ENCODE peak calls at places on chromosome 17, in five cellular contexts. J is fibroblast of pulmonary artery, C is cardiac muscle cell, X is left lung, D is tibial nerve. E is an unnamed sample.

GRCh38 chr17:1208966-1209365 is 29.2 kb upstream of the ABR start:
- DNase-seq in J (no peak), C (no peak), X (no peak), D (no peak), E (no peak)

GRCh38 chr17:1797323-1797722 is 32.4 kb downstream of the SMYD4 start:
- DNase-seq in J (no peak), C (no peak), X (no peak), D (no peak), E (no peak)

GRCh38 chr17:37847811-37848331 is 76.3 kb upstream of the TBC1D3K start:
- DNase-seq in J (no peak), C (no peak), X (no peak), D (no peak), E (no peak)

GRCh38 chr17:57413848-57414651 is 157.7 kb downstream of the MSI2 start:
- DNase-seq in J (no peak), C (no peak), X (no peak), D (no peak), E (no peak)

GRCh38 chr17:40264458-40265185 is 23.1 kb upstream of the CDC6 start:
- DNase-seq in J (no peak), C (no peak), X (no peak), D (no peak), E (no peak)

GRCh38 chr17:63232565-63233310 is 213.4 kb downstream of the CYB561 start:
- DNase-seq in J (no peak), C (no peak), X (no peak), D (no peak), E (no peak)

GRCh38 chr17:21014498-21014897 is 28.3 kb downstream of the USP22 start:
- DNase-seq in J (no peak), C (no peak), X (no peak), D (no peak), E (no peak)

GRCh38 chr17:21066394-21066793 is 23.6 kb upstream of the USP22 start:
- DNase-seq in J (no peak), C (no peak), X (no peak), D (no peak), E (no peak)

GRCh38 chr17:47649972-47650524 is 329 bp downstream of the KPNB1 start:
- DNase-seq in J (no peak), C (no peak), X (no peak), D (peak), E (no peak)

GRCh38 chr17:13933597-13934276 is 135.6 kb upstream of the COX10 start:
- DNase-seq in J (no peak), C (no peak), X (no peak), D (no peak), E (no peak)

GRCh38 chr17:73358668-73359067 is 46.9 kb upstream of the CDC42EP4 start:
- DNase-seq in J (no peak), C (no peak), X (no peak), D (no peak), E (no peak)

GRCh38 chr17:59837362-59838195 is 55.2 kb downstream of the TUBD1 start:
- DNase-seq in J (peak), C (peak), X (no peak), D (no peak), E (peak)

GRCh38 chr17:65235284-65235683 is 98.1 kb downstream of the RGS9 start:
- DNase-seq in J (no peak), C (no peak), X (no peak), D (no peak), E (no peak)

GRCh38 chr17:74780443-74781238 is 4.5 kb upstream of the NAT9 start:
- DNase-seq in J (no peak), C (no peak), X (no peak), D (no peak), E (peak)

GRCh38 chr17:43608313-43608712 is 53.4 kb downstream of the MEOX1 start:
- DNase-seq in J (peak), C (no peak), X (no peak), D (no peak), E (peak)

GRCh38 chr17:55845385-55845784 is 94.5 kb downstream of the PCTP start:
- DNase-seq in J (peak), C (peak), X (peak), D (peak), E (no peak)

GRCh38 chr17:71398706-71399620 is 721.9 kb upstream of the SOX9 start:
- DNase-seq in J (peak), C (peak), X (no peak), D (no peak), E (no peak)

GRCh38 chr17:76103274-76104139 is at the start of gene EXOC7:
- DNase-seq in J (peak), C (peak), X (peak), D (peak), E (peak)

GRCh38 chr17:4492762-4493561 is 5.7 kb upstream of the SPNS2 start:
- DNase-seq in J (peak), C (peak), X (no peak), D (no peak), E (no peak)

GRCh38 chr17:76166168-76166567 is 25.1 kb upstream of the FOXJ1 start:
- DNase-seq in J (no peak), C (no peak), X (no peak), D (no peak), E (no peak)

GRCh38 chr17:82215095-82215971 is 2.7 kb upstream of the CCDC57 start:
- DNase-seq in J (no peak), C (peak), X (no peak), D (no peak), E (no peak)

GRCh38 chr17:30271102-30271501 is 20.6 kb downstream of the BLMH start:
- DNase-seq in J (peak), C (no peak), X (no peak), D (no peak), E (no peak)

GRCh38 chr17:57356722-57357391 is 100.5 kb downstream of the MSI2 start:
- DNase-seq in J (no peak), C (no peak), X (no peak), D (no peak), E (peak)

GRCh38 chr17:75031972-75032895 is 14.5 kb downstream of the ATP5PD start:
- DNase-seq in J (peak), C (peak), X (peak), D (peak), E (no peak)

GRCh38 chr17:21209511-21210175 is 4.3 kb downstream of the TMEM11 start:
- DNase-seq in J (no peak), C (no peak), X (peak), D (no peak), E (no peak)

GRCh38 chr17:1018547-1018946 is 21.6 kb downstream of the TIMM22 start:
- DNase-seq in J (no peak), C (no peak), X (no peak), D (no peak), E (no peak)

GRCh38 chr17:49290690-49291326 is 60.2 kb upstream of the PHOSPHO1 start:
- DNase-seq in J (peak), C (peak), X (no peak), D (no peak), E (no peak)

GRCh38 chr17:71334041-71334781 is 786.6 kb upstream of the SOX9 start:
- DNase-seq in J (no peak), C (no peak), X (no peak), D (no peak), E (no peak)

GRCh38 chr17:48671697-48672171 is 45.6 kb upstream of the HOXB9 start:
- DNase-seq in J (peak), C (peak), X (peak), D (peak), E (no peak)

DNA sequence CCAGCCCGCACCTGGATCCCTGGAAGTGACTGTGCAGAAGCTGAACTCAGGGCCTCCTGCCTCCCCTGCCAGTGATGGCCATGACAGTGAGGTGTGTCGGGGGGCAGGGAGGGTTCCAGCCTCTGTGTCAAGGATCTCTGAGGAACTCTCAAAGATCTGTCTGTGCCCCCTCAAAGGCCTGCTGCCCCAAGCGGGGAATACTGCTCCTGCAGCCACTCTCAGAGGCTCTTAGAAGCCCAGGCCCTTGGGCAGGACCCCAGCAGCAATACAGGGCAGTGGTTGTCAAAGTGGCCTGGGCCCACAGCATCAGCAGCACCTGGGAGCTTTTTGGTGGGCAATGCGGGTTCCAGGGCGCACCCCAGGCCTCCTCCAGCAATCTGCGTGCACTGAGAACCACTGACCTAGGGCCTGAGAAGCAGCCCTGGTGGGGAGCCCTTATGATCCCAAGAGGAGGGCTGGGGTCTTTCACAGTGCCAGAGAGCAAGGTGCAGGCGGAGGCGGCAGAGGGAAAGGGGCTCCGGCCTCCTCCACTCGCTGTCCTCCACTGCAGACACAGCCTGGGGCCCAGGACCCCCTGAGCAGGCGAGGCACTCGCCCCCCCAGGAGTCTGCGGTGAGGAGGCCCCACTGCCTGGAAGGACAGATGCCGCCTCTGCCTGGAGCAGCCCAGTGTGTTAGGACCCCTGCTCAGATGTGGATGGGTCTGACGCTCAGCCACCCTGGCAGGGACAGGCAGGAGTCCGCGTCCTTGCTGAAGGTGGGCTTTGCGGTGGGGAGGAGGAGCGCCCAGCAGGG is 42.1 kb downstream of the ENGASE start:
- DNase-seq in J (no peak), C (no peak), X (no peak), D (no peak), E (no peak)
- TF ChIP-seq CTCF in J (no peak), C (no peak), X (no peak), D (no peak), E (no peak)

GRCh38 chr17:44967026-44967906 is 837 bp downstream of the C1QL1 start:
- DNase-seq in J (no peak), C (no peak), X (no peak), D (no peak), E (no peak)
- H3K4me3 ChIP-seq in J (no peak), C (peak), X (no peak), D (peak), E (no peak)

GRCh38 chr17:45768000-45768399 is 16.1 kb upstream of the CRHR1 start:
- DNase-seq in J (no peak), C (peak), X (no peak), D (no peak), E (no peak)
- TF ChIP-seq CTCF in J (no peak), C (no peak), X (no peak), D (no peak), E (no peak)

DNA sequence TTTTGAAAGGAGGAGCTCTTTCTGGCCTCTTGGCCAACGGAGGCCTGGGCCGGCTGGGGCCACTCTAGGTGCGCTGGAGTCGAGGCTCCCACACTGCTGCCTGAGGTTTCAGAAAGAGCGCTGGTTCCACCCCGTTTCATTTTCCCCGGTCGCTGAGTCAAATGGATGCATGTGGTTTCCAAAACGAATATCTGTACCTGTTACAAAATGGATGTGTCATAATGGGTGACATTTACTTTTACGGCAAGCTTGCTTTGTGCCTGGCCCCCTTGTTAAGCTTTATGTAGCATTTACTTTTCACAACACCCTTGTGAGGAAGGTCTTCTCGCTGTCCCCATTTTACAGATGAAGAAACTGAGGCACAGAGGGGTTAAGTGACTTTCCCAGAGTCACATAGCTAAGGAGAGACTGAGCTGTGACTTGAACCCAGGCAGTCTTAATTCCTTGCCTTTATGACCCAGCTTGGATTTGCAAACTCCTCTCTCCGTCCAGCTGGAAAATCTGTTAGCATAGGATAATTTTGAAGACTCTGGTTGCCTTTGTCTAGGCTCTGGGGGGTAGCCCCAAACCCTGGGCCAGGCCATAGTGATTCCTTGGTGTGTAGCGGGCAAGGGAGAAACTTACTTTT is 10.6 kb downstream of the KSR1 start:
- DNase-seq in J (no peak), C (no peak), X (peak), D (no peak), E (peak)
- H3K4me3 ChIP-seq in J (no peak), C (no peak), X (no peak), D (no peak), E (peak)

DNA sequence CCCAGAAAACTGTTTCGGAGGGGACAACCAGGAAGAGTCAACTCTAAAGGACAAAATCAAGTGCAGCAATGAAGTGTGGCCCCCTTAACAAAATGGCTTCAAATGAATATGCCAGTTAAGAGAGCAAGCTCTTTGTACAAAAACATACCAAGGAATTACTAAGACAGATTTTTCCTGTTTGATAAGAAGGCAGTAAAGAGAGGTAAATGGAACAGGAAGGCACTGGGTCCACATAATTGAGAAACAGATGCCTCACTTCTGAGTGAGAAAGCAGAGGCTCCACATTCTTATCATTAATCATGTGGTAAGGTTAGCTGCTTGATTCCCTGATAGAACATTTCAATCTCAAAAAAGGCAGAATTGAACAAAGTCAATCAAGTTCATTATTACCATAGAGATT is 44.9 kb downstream of the MBTD1 start:
- DNase-seq in J (no peak), C (peak), X (no peak), D (no peak), E (no peak)
- TF ChIP-seq CTCF in J (no peak), C (no peak), X (no peak), D (no peak), E (no peak)

DNA sequence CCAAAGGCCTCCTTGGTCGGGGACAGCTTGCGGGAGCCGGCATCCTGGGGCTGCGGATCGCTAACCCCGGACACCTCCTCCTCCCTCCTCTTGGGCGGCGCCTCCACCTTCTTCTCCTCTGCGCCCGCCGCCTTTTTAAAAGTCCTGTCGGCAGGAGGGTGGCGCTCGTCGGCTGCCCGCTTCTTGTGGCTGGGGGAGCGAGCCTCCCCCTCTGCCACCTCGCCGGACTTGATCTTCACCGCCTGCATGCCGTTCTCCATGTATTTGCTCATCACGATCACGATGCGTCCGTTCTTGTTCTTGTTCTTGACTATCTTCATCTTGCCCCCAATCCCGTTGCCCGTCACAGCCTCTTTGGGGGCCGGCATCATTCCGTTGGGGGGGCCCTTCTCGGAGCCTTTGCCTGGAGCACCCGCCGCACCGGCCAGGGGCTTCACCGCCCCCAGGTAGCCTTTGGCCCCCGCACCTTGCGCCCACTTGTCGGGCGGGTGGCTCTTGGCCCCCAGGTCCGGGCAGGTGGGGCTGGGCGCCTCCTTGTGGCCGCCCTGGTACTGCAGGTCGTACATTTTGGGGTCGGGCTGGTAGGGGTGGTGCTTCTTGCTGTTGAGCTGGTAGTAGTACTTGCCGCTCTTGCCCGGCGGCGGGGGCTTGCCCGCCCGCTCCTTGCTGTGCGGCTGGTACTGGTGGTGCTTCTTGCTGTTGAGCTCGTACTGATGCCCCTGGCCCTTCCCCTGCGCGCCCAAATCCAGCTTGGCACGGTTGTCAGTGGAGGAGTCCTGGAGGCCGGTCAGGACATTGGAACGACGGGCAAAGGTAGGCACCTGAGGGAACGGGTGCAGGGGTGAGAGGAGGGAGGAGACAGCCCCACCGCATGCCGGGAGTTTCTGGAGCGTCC is 4.4 kb downstream of the CBX4 start:
- DNase-seq in J (no peak), C (peak), X (peak), D (no peak), E (no peak)
- H3K4me3 ChIP-seq in J (no peak), C (no peak), X (no peak), D (no peak), E (no peak)

GRCh38 chr17:81033535-81034167 is 1.3 kb upstream of the BAIAP2 start:
- DNase-seq in J (no peak), C (no peak), X (peak), D (no peak), E (no peak)

GRCh38 chr17:81035389-81036127 is 607 bp downstream of the BAIAP2 start:
- DNase-seq in J (no peak), C (peak), X (peak), D (no peak), E (no peak)

GRCh38 chr17:81034168-81034777 is 678 bp upstream of the BAIAP2 start:
- DNase-seq in J (no peak), C (no peak), X (no peak), D (no peak), E (no peak)

GRCh38 chr17:81036128-81036891 is 1.4 kb downstream of the BAIAP2 start:
- DNase-seq in J (no peak), C (no peak), X (peak), D (no peak), E (no peak)

DNA sequence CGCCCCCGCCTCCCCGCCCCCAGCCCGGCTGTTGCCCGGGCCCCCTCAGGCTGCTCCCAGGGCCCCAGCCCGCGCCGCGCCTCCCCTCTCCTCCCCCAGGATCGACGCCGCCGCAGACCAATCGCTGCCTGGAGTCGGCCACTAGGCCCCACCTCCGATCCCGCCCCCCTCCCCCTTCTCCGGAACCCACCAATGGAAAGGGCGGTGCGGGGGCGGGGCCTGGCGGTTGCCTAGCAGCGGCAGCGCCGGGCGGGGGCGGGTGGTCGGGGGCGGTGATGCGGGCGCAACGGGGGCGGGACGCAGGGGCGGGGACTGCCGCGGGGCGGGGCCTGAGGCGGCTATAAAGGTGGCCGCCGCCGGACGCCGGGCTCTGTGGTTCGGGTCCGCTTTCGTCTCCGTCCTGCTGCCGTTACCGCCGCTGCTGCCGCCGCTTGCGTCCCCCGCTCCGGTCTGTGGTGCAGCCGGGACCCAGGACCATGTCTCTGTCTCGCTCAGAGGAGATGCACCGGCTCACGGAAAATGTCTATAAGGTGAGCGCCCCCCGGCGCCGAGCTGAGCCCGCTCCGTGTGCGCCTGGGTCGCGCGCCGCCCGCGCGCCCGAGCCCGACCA is at the start of gene BAIAP2:
- DNase-seq in J (peak), C (peak), X (peak), D (peak), E (peak)
- TF ChIP-seq CTCF in J (no peak), C (peak), X (no peak), D (no peak), E (peak)

GRCh38 chr17:18988546-18989173 is 15.9 kb downstream of the FAM83G start:
- DNase-seq in J (no peak), C (no peak), X (peak), D (no peak), E (no peak)
- H3K4me3 ChIP-seq in J (no peak), C (no peak), X (no peak), D (no peak), E (no peak)

E was measured in GM12864.